ENCODE peak calls at places on chromosome 13, in seven cellular contexts. Y is activated B cell treated with CpG ODN at 0.5 μM for 24 hours, K is left ventricle myocardium inferior, W is progenitor cell of endocrine pancreas, E is IMR-90, S is transverse colon, D is CD14-positive monocyte. F is an unnamed sample.

GRCh38 chr13:46640843-46641242 is 87.9 kb downstream of the LRCH1 start:
- DNase-seq in Y (no peak), K (no peak), D (peak), E (peak), W (no peak), S (no peak), F (no peak)

GRCh38 chr13:45333251-45333972 is 7.6 kb downstream of the TPT1 start:
- DNase-seq in W (no peak), S (no peak), Y (no peak), D (no peak), E (no peak), K (no peak), F (no peak)

GRCh38 chr13:41411536-41411935 is 45.8 kb upstream of the RGCC start:
- DNase-seq in K (no peak), Y (no peak), E (peak), S (no peak), D (no peak), W (no peak), F (peak)

GRCh38 chr13:75960538-75960994 is 324.4 kb downstream of the LMO7 start:
- DNase-seq in S (no peak), D (no peak), E (no peak), Y (no peak), K (no peak), W (no peak), F (peak)

GRCh38 chr13:21717817-21718216 is 46.9 kb downstream of the FGF9 start:
- DNase-seq in E (no peak), K (no peak), D (no peak), W (no peak), S (no peak), Y (no peak), F (no peak)

GRCh38 chr13:25770601-25771000 is 281.2 kb downstream of the SHISA2 start:
- DNase-seq in D (no peak), S (no peak), W (no peak), K (no peak), E (no peak), Y (no peak), F (no peak)

GRCh38 chr13:45219938-45220375 is 19.1 kb upstream of the KCTD4 start:
- DNase-seq in K (no peak), S (no peak), Y (no peak), E (peak), D (no peak), W (no peak), F (no peak)

GRCh38 chr13:31072041-31072440 is 89.7 kb downstream of the HSPH1 start:
- DNase-seq in K (no peak), D (no peak), S (no peak), W (no peak), E (peak), Y (no peak), F (no peak)

GRCh38 chr13:42214445-42214844 is 57.5 kb upstream of the AKAP11 start:
- DNase-seq in W (no peak), E (no peak), D (no peak), Y (no peak), S (no peak), K (no peak), F (no peak)

GRCh38 chr13:32941368-32941767 is 74.9 kb upstream of the KL start:
- DNase-seq in K (no peak), E (no peak), W (no peak), Y (no peak), S (no peak), D (no peak), F (no peak)

GRCh38 chr13:110245421-110245899 is 61.5 kb downstream of the COL4A1 start:
- DNase-seq in K (no peak), W (no peak), D (no peak), S (no peak), E (peak), Y (no peak), F (no peak)

GRCh38 chr13:44660050-44660449 is 83.9 kb upstream of the TSC22D1 start:
- DNase-seq in W (no peak), D (no peak), E (no peak), S (no peak), K (no peak), Y (no peak), F (no peak)

GRCh38 chr13:97367427-97367826 is 66.5 kb upstream of the RAP2A start:
- DNase-seq in Y (no peak), E (peak), W (no peak), K (no peak), S (no peak), D (no peak), F (no peak)

GRCh38 chr13:113903361-113903760 is 39.5 kb upstream of the GAS6 start:
- DNase-seq in W (no peak), Y (no peak), S (no peak), K (no peak), E (peak), D (no peak), F (no peak)

GRCh38 chr13:110910013-110910890 is 4.6 kb downstream of the ANKRD10 start:
- DNase-seq in W (no peak), D (no peak), K (no peak), E (no peak), S (peak), Y (no peak), F (no peak)

GRCh38 chr13:97798171-97798821 is 155.2 kb upstream of the IPO5 start:
- DNase-seq in W (no peak), Y (no peak), S (no peak), K (no peak), E (no peak), D (no peak), F (no peak)

GRCh38 chr13:26923824-26924605 is 163.4 kb upstream of the GPR12 start:
- DNase-seq in E (peak), Y (no peak), D (no peak), W (no peak), K (no peak), S (no peak), F (no peak)

GRCh38 chr13:33953203-33953602 is 135.3 kb downstream of the RFC3 start:
- DNase-seq in D (no peak), W (no peak), S (no peak), E (peak), Y (no peak), K (no peak), F (no peak)

GRCh38 chr13:99600318-99600717 is 99.0 kb downstream of the TM9SF2 start:
- DNase-seq in W (no peak), E (no peak), S (no peak), D (no peak), Y (no peak), K (no peak), F (no peak)

GRCh38 chr13:97856001-97856675 is 97.3 kb upstream of the IPO5 start:
- DNase-seq in S (peak), Y (no peak), W (no peak), E (no peak), K (peak), D (no peak), F (no peak)

GRCh38 chr13:61084983-61085382 is 330.7 kb downstream of the PCDH20 start:
- DNase-seq in S (no peak), K (no peak), Y (no peak), W (no peak), E (peak), D (no peak), F (no peak)

GRCh38 chr13:113013878-113014751 is 45.1 kb downstream of the MCF2L start:
- DNase-seq in Y (no peak), K (no peak), D (no peak), W (no peak), S (no peak), E (no peak), F (no peak)

GRCh38 chr13:113122571-113123225 is at the start of gene F10:
- DNase-seq in S (peak), E (peak), K (peak), W (peak), D (no peak), Y (peak), F (no peak)

GRCh38 chr13:27533155-27533643 is 82.8 kb upstream of the MTIF3 start:
- DNase-seq in K (peak), W (peak), E (peak), S (peak), Y (peak), D (peak), F (peak)

GRCh38 chr13:40379186-40379585 is 287.3 kb downstream of the FOXO1 start:
- DNase-seq in K (no peak), S (no peak), D (no peak), Y (no peak), W (no peak), E (no peak), F (no peak)

DNA sequence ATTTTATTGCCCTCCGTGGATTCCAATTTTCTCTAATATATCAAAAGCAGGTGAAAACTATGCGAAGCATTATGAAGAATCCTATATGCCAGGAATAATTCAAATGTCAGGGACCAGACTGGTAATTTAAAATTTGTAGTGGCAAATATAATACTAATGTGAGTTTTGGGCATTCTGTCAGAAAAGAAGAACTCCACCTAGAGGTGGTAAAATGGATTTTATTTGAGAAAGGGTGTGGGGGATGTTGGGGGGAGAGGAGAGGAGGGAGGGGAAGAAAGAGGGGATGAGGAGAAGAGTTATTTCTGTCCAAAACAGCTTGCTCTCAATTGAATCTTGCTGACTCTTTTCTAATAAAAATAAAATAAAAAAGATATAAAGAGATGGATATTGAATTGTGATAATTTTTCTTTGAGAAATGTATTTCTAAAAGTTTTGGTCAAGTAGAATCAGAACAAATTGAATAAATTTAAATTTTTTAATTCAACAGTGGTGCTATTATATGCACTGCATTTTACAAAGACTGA is 929.3 kb upstream of the SLITRK5 start:
- DNase-seq in Y (no peak), E (no peak), W (no peak), K (no peak), S (no peak), D (no peak), F (no peak)
- TF ChIP-seq CTCF in Y (no peak), E (peak), W (peak), K (no peak), S (no peak), D (no peak), F (no peak)

DNA sequence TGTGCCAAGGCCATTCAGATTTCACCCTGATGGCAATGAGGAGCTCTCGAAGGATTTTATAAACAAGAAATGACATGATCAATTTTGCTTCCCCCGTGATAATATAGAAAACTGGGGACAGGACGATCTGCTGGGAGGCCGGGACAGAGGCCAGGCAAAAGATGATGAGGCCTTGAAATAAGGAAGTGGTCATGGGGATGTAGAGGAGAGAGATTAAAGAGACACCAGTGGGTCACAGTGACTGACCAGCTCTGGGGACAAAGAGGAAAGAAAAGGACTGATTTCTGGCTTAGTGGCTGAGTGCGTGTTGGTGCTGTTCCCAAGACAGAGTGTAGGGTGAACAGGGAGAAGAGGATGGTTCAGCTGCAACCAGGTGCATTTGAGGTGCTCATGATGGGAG is 68.7 kb upstream of the FLT1 start:
- DNase-seq in K (no peak), E (no peak), D (no peak), W (no peak), S (no peak), Y (no peak), F (no peak)
- TF ChIP-seq CTCF in K (no peak), E (no peak), D (no peak), W (no peak), S (no peak), Y (no peak), F (no peak)

DNA sequence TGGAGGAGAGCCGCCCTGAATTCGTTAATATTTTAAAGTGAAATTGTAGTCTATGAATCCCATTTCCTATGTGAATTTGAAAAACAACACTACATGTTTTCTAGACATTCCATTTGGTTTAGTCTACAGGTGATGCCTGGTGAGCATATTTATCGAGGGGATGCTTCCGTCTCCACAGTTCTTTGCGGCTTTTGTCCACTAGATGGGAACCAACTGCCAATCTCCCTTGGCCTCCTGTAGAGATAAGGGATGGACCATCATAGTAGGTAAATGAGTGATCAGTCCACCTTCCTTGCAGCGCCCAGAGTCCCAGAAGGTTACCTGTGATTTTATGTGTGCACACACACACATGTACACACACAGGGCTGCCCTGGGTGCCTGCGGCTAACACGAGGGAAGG is 289.8 kb upstream of the SOX21 start:
- DNase-seq in S (no peak), E (no peak), W (no peak), K (no peak), Y (no peak), D (no peak), F (no peak)
- TF ChIP-seq CTCF in S (no peak), E (no peak), W (no peak), K (no peak), Y (no peak), D (no peak), F (no peak)

GRCh38 chr13:78764665-78765064 is 105.7 kb upstream of the OBI1 start:
- DNase-seq in W (no peak), K (no peak), Y (no peak), S (no peak), D (no peak), E (no peak), F (no peak)

GRCh38 chr13:78758549-78758948 is 99.6 kb upstream of the OBI1 start:
- DNase-seq in W (no peak), Y (no peak), E (no peak), D (no peak), K (no peak), S (no peak), F (no peak)

GRCh38 chr13:78762825-78763224 is 103.9 kb upstream of the OBI1 start:
- DNase-seq in D (no peak), S (no peak), Y (no peak), W (no peak), K (no peak), E (no peak), F (no peak)

DNA sequence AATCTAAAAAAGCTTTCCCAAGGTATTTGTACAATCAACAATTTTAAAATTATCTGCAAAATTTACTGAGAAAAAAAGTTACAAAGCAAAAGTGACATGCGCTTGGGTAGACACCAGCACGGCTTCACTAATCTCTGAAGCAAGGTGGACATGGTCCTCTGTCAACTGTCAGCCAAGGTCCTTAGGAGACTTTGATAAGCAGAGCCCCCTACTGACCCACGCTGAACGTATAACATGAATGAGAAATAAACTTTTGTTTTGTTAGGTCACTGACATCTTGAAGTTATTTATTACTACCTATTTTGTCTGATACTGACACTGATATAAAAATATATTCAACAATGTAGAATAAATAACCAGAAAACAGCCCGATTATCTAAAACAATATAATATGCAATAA is 100.7 kb upstream of the OBI1 start:
- DNase-seq in S (no peak), Y (no peak), D (no peak), W (no peak), K (no peak), E (no peak), F (no peak)
- TF ChIP-seq CTCF in S (no peak), Y (no peak), D (no peak), W (no peak), K (no peak), E (no peak), F (no peak)

DNA sequence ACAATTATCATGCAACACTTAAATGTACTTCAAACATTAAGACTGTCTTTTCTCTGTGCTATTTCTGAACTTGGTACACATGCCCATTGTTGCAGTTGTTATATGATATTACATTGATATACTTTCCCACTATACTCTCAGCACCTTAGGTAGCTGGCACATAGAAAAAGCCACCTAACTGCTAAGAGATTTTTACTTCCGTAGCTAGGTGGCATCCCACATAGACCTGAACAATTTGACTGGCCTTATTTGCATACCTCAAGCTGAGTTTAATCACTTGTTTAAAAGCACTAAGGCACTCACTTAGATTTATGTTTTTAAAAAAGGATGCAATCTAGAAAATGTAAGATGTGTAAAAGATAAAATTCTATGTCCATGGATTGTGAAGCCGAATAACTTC is 194.2 kb downstream of the POU4F1 start:
- DNase-seq in D (no peak), E (no peak), K (no peak), S (no peak), W (no peak), Y (no peak), F (no peak)
- TF ChIP-seq CTCF in D (no peak), E (no peak), K (no peak), S (no peak), W (no peak), Y (no peak), F (no peak)

GRCh38 chr13:72651196-72651595 is 76.2 kb downstream of the MZT1 start:
- DNase-seq in D (no peak), S (no peak), Y (no peak), K (no peak), W (no peak), E (no peak), F (no peak)
- TF ChIP-seq CTCF in D (peak), S (no peak), Y (no peak), K (peak), W (peak), E (no peak), F (peak)